ENCODE peak calls at places on chromosome 2, in eight cellular contexts. B is ovary, C is H9, D is kidney epithelial cell, V is astrocyte, Y is body of pancreas, L is HFFc6, U is tibial artery. K is an unnamed sample.

GRCh38 chr2:215660687-215661086 is 224.8 kb upstream of the FN1 start:
- DNase-seq in B (no peak), C (no peak), D (peak), V (peak), Y (no peak), L (peak), U (no peak), K (no peak)

GRCh38 chr2:11541693-11542274 is 7.9 kb downstream of the GREB1 start:
- DNase-seq in B (no peak), C (no peak), D (no peak), V (no peak), Y (no peak), L (no peak), U (no peak), K (no peak)

GRCh38 chr2:205283721-205284270 is 398.5 kb upstream of the NRP2 start:
- DNase-seq in B (no peak), C (no peak), D (no peak), V (no peak), Y (no peak), L (no peak), U (no peak), K (no peak)

GRCh38 chr2:100752628-100753333 is 67.2 kb upstream of the NPAS2 start:
- DNase-seq in B (no peak), C (no peak), D (peak), V (peak), Y (no peak), L (peak), U (no peak), K (no peak)

GRCh38 chr2:25460261-25460905 is 118.7 kb upstream of the DNMT3A start:
- DNase-seq in B (no peak), C (no peak), D (no peak), V (no peak), Y (no peak), L (no peak), U (no peak), K (no peak)

GRCh38 chr2:167992258-167992657 is 255.1 kb downstream of the STK39 start:
- DNase-seq in B (no peak), C (no peak), D (no peak), V (no peak), Y (no peak), L (no peak), U (no peak), K (no peak)

GRCh38 chr2:54455584-54456525 is at the start of gene SPTBN1:
- DNase-seq in B (peak), C (peak), D (no peak), V (peak), Y (peak), L (peak), U (peak), K (peak)

GRCh38 chr2:170354855-170355649 is 177.1 kb downstream of the MYO3B start:
- DNase-seq in B (no peak), C (no peak), D (no peak), V (no peak), Y (no peak), L (no peak), U (no peak), K (no peak)

GRCh38 chr2:241214209-241214608 is 25.7 kb downstream of the ANO7 start:
- DNase-seq in B (no peak), C (no peak), D (no peak), V (no peak), Y (no peak), L (no peak), U (no peak), K (no peak)

GRCh38 chr2:23456881-23457760 is 72.1 kb downstream of the KLHL29 start:
- DNase-seq in B (no peak), C (no peak), D (no peak), V (peak), Y (no peak), L (peak), U (no peak), K (no peak)

GRCh38 chr2:129554373-129554772 is 425.1 kb upstream of the RAB6C start:
- DNase-seq in B (no peak), C (no peak), D (no peak), V (no peak), Y (no peak), L (no peak), U (no peak), K (no peak)

GRCh38 chr2:139142252-139142651 is 362.1 kb upstream of the NXPH2 start:
- DNase-seq in B (no peak), C (no peak), D (no peak), V (peak), Y (no peak), L (no peak), U (no peak), K (peak)

GRCh38 chr2:42843131-42843530 is 50.7 kb upstream of the HAAO start:
- DNase-seq in B (peak), C (no peak), D (no peak), V (no peak), Y (no peak), L (no peak), U (no peak), K (no peak)

GRCh38 chr2:235573331-235574221 is 79.7 kb downstream of the AGAP1 start:
- DNase-seq in B (no peak), C (no peak), D (no peak), V (no peak), Y (peak), L (no peak), U (no peak), K (no peak)

GRCh38 chr2:239322414-239323086 is 78.3 kb downstream of the HDAC4 start:
- DNase-seq in B (peak), C (peak), D (no peak), V (peak), Y (no peak), L (peak), U (no peak), K (no peak)

GRCh38 chr2:64063924-64064331 is 44.7 kb upstream of the VPS54 start:
- DNase-seq in B (no peak), C (peak), D (no peak), V (peak), Y (peak), L (peak), U (no peak), K (no peak)

DNA sequence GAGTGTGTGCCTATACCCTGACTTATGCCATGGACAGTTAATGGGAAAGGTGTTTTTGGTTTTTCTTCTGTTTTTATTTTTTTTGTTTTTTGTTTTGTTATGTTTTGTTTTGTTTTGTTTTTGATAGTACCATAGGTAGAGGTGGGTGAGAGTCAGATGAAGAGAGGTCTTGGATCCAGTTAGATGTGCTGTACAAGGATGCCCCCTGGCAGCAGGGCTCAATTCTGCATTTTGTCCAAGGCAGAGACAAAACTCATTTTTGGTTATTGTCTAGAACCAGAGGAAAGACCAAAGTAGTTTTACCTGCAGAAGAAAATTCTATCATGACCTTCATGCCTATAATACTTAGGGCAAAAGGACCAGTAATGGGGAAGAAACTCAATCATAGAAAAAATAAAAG is 48.5 kb downstream of the SLC5A7 start:
- DNase-seq in B (no peak), C (no peak), D (no peak), V (no peak), Y (no peak), L (no peak), U (no peak), K (no peak)
- TF ChIP-seq CTCF in B (no peak), C (no peak), D (no peak), V (no peak), Y (no peak), L (no peak), U (no peak), K (no peak)

GRCh38 chr2:113133696-113134558 is 6.5 kb downstream of the IL1RN start:
- DNase-seq in B (no peak), C (no peak), D (no peak), V (no peak), Y (no peak), L (no peak), U (no peak), K (no peak)

GRCh38 chr2:113137827-113138226 is 10.4 kb downstream of the IL1RN start:
- DNase-seq in B (no peak), C (no peak), D (no peak), V (no peak), Y (no peak), L (no peak), U (no peak), K (no peak)

GRCh38 chr2:113138428-113139322 is 11.3 kb downstream of the IL1RN start:
- DNase-seq in B (no peak), C (no peak), D (no peak), V (no peak), Y (peak), L (peak), U (no peak), K (peak)

GRCh38 chr2:113135354-113135753 is 8.0 kb downstream of the IL1RN start:
- DNase-seq in B (no peak), C (no peak), D (no peak), V (no peak), Y (no peak), L (no peak), U (no peak), K (no peak)

GRCh38 chr2:113136828-113137775 is 9.7 kb downstream of the IL1RN start:
- DNase-seq in B (no peak), C (no peak), D (no peak), V (no peak), Y (peak), L (no peak), U (no peak), K (peak)
- TF ChIP-seq CTCF in B (no peak), C (peak), D (peak), V (peak), Y (peak), L (peak), U (peak), K (no peak)

GRCh38 chr2:108878276-108878675 is 91.7 kb downstream of the CCDC138 start:
- DNase-seq in B (no peak), C (no peak), D (no peak), V (no peak), Y (no peak), L (no peak), U (no peak), K (no peak)

DNA sequence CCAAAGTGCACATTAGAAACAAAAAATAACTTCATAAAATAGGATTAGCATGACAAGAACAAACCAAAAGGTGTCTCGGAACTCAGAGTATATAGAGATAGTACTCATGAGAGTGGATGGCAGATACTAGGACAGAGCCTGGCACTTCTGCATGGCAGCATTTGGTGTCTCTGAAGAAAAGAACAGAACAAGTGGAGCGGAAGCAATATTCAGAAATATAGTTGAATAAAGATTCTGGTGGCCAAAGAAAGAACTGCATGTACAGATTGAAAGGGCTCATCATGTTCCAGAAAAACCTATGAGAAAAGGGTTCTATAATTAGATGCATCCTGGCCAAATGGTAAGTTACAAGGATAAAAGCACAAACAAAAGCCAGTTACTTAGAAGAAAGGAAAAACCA is 90.9 kb downstream of the CCDC138 start:
- DNase-seq in B (no peak), C (no peak), D (no peak), V (no peak), Y (no peak), L (no peak), U (no peak), K (no peak)
- TF ChIP-seq CTCF in B (no peak), C (peak), D (no peak), V (no peak), Y (no peak), L (peak), U (no peak), K (no peak)

DNA sequence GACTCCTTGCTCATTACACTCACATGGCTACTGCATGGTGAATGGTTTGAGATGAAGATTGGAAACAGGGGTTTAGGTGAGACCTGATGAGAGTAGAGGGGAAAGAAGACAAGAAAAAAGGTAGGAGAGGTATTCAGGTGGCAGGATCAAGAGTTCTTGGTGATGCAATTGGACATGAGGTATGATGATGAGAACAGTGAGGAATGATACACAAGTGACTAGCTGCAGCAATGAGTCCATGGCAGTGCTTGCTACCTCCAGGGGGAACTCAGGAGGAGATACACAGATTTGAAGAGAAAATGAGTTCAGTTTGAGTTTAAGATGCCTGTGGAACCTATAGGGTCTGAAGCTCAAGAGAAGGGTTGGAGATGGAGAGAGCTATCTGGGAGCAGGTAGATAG is 62.1 kb upstream of the NFE2L2 start:
- DNase-seq in B (no peak), C (no peak), D (no peak), V (no peak), Y (no peak), L (no peak), U (no peak), K (no peak)
- TF ChIP-seq CTCF in B (no peak), C (no peak), D (no peak), V (no peak), Y (no peak), L (no peak), U (no peak), K (no peak)

DNA sequence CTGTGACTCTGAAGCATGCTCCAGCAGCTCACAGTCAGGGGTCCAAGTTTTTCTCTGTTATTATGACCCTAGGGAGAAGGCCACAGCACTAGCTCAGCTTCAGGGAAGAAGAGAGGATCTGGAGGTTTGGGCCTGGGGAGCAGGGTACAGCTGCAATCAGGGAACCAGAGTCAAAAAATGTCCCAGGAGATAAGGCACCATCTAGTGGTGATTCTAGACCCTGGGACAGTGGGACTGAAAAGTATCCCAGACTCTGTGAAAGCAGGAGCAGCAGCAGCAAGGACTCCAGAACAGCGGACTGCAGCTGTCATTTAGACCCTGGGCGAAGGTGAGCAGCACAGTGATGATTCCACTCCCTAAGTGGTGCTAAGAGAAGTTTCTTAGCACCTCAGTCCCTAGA is 278.4 kb upstream of the DDX18 start:
- DNase-seq in B (no peak), C (peak), D (no peak), V (no peak), Y (no peak), L (no peak), U (no peak), K (no peak)
- TF ChIP-seq CTCF in B (no peak), C (peak), D (peak), V (no peak), Y (peak), L (peak), U (no peak), K (peak)

K was measured in GM13976.